ENCODE peak calls at places on chromosome 6, in seven cellular contexts. M is uterus, V is ovary, P is A549, I is stomach, J is breast epithelium, D is HCT116. T is an unnamed sample.

GRCh38 chr6:135270676-135271536 is 89.8 kb downstream of the MYB start:
- DNase-seq in M (no peak), V (no peak), P (no peak), I (peak; percentile 81), J (peak; percentile 30), D (no peak), T (no peak)

GRCh38 chr6:41577865-41578713 is 31.9 kb downstream of the FOXP4 start:
- DNase-seq in M (no peak), V (no peak), P (peak; percentile 53), I (peak; percentile 74), J (peak; percentile 72), D (peak; percentile 48), T (no peak)

GRCh38 chr6:33317418-33317667 is 201 bp downstream of the ZBTB22 start:
- DNase-seq in M (no peak), V (peak; percentile 86), P (no peak), I (no peak), J (no peak), D (no peak), T (no peak)

GRCh38 chr6:165826487-165827189 is 163.6 kb upstream of the PDE10A start:
- DNase-seq in M (no peak), V (no peak), P (no peak), I (no peak), J (no peak), D (no peak), T (no peak)

GRCh38 chr6:29744131-29744530 is 20.9 kb downstream of the HLA-F start:
- DNase-seq in M (no peak), V (no peak), P (no peak), I (no peak), J (no peak), D (no peak), T (no peak)

GRCh38 chr6:3690506-3690905 is 61.0 kb downstream of the PXDC1 start:
- DNase-seq in M (no peak), V (no peak), P (no peak), I (no peak), J (no peak), D (no peak), T (no peak)

GRCh38 chr6:147285087-147285855 is 81.1 kb downstream of the STXBP5 start:
- DNase-seq in M (no peak), V (no peak), P (peak; percentile 5), I (no peak), J (no peak), D (peak; percentile 34), T (no peak)

GRCh38 chr6:48826884-48827701 is 636.0 kb downstream of the MMUT start:
- DNase-seq in M (no peak), V (no peak), P (peak; percentile 50), I (peak; percentile 34), J (no peak), D (peak; percentile 99), T (no peak)

GRCh38 chr6:134323294-134323693 is 5.4 kb upstream of the SGK1 start:
- DNase-seq in M (no peak), V (no peak), P (no peak), I (no peak), J (no peak), D (no peak), T (no peak)

GRCh38 chr6:143896096-143896880 is 32.0 kb downstream of the ZC2HC1B start:
- DNase-seq in M (no peak), V (no peak), P (no peak), I (peak; percentile 50), J (peak; percentile 26), D (no peak), T (no peak)

GRCh38 chr6:2020909-2021308 is 224.5 kb downstream of the GMDS start:
- DNase-seq in M (no peak), V (no peak), P (no peak), I (no peak), J (no peak), D (no peak), T (no peak)

GRCh38 chr6:130560231-130560630 is 194.4 kb downstream of the TMEM200A start:
- DNase-seq in M (no peak), V (no peak), P (no peak), I (no peak), J (no peak), D (no peak), T (no peak)

GRCh38 chr6:41651246-41651961 is 13.1 kb downstream of the MDFI start:
- DNase-seq in M (no peak), V (no peak), P (no peak), I (no peak), J (no peak), D (no peak), T (no peak)

GRCh38 chr6:149482542-149483261 is 2.1 kb downstream of the ZC3H12D start:
- DNase-seq in M (no peak), V (no peak), P (no peak), I (no peak), J (no peak), D (no peak), T (no peak)

GRCh38 chr6:34205916-34206315 is 30.8 kb upstream of the HMGA1 start:
- DNase-seq in M (no peak), V (no peak), P (no peak), I (no peak), J (no peak), D (no peak), T (no peak)

GRCh38 chr6:4774715-4775590 is 1.3 kb upstream of the CDYL start:
- DNase-seq in M (peak; percentile 36), V (no peak), P (no peak), I (no peak), J (peak; percentile 31), D (no peak), T (no peak)

GRCh38 chr6:136548582-136549330 is 1.5 kb downstream of the MAP7 start:
- DNase-seq in M (no peak), V (no peak), P (no peak), I (no peak), J (no peak), D (no peak), T (no peak)
- H3K4me1 ChIP-seq in M (peaks cover 6% of the 10 kb centered on the region), V (peaks cover 9% of the 10 kb centered on the region), P (peaks cover 54% of the 10 kb centered on the region), I (peaks cover 29% of the 10 kb centered on the region), J (no peaks in the 10 kb centered on the region), D (peaks cover 6% of the 10 kb centered on the region), T (peaks cover 14% of the 10 kb centered on the region)

GRCh38 chr6:140441256-140441655 is 1066.8 kb upstream of the CITED2 start:
- DNase-seq in M (peak; percentile 51), V (peak; percentile 45), P (no peak), I (peak; percentile 46), J (peak; percentile 30), D (no peak), T (no peak)
- TF ChIP-seq CTCF in M (peak; percentile 25), V (no peak), P (peak; percentile 27), I (peak; percentile 43), J (no peak), D (peak; percentile 37), T (no peak)

GRCh38 chr6:39929039-39929732 is 5.1 kb downstream of the MOCS1 start:
- DNase-seq in M (no peak), V (no peak), P (no peak), I (no peak), J (no peak), D (no peak), T (no peak)
- TF ChIP-seq POLR2A in M (no peak), V (no peak), P (no peak), I (no peak), J (no peak), D (no peak), T (no peak)

GRCh38 chr6:44126320-44127149 is 717 bp downstream of the MRPL14 start:
- DNase-seq in M (peak; percentile 62), V (no peak), P (peak; percentile 42), I (peak; percentile 41), J (peak; percentile 25), D (no peak), T (no peak)
- H3K4me1 ChIP-seq in M (peaks cover 7% of the 10 kb centered on the region), V (peaks cover 6% of the 10 kb centered on the region), P (peaks cover 38% of the 10 kb centered on the region), I (peaks cover 73% of the 10 kb centered on the region), J (peaks cover 5% of the 10 kb centered on the region), D (peaks cover 16% of the 10 kb centered on the region), T (peaks cover 73% of the 10 kb centered on the region)

DNA sequence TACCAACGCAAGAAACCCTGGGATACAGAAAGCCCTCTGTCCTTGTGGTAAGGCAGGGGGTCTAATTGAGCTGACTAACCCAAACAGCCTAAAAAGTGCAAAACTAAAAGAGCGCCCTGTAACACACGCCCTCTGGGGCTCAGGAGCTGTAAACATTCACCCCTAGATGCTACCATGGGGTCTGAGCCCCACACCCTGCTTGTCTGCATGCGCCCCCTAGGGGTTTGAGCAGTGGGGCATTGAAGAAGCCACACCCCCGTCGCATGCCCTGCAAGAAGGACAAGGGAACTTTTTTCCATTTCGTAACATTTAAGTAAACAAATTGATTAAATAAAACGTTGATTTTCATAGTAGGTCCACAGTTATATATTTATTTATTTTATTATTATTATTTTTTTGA is 616.9 kb upstream of the MAN1A1 start:
- DNase-seq in M (no peak), V (no peak), P (no peak), I (no peak), J (no peak), D (no peak), T (no peak)
- TF ChIP-seq CTCF in M (no peak), V (no peak), P (no peak), I (no peak), J (no peak), D (peak; percentile 45), T (no peak)

GRCh38 chr6:17492350-17492749 is 99.0 kb downstream of the CAP2 start:
- DNase-seq in M (no peak), V (no peak), P (no peak), I (no peak), J (no peak), D (no peak), T (no peak)
- TF ChIP-seq POLR2A in M (no peak), V (no peak), P (no peak), I (no peak), J (no peak), D (no peak), T (no peak)

DNA sequence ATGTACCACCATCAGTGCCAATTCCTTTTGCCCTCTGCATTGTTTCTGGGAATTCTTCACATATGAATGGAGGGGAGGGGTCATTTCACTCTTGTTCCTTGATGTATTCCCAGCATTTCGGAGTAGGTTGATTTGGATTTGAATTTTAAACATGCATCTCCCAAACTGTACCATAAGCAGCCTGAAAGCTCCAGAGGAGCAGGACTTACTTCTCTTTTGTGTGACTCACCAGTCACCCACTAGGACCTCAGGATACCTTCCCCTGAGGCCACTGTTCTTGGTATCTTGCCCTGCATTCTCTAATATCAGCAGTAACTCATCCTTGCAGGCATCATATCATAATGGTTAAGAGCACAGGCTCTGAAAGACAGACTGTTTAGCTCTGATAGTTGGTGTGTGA is 723 bp downstream of the MRPL2 start:
- DNase-seq in M (no peak), V (no peak), P (no peak), I (no peak), J (no peak), D (no peak), T (no peak)
- H3K4me1 ChIP-seq in M (peaks cover 9% of the 10 kb centered on the region), V (peaks cover 13% of the 10 kb centered on the region), P (peaks cover 17% of the 10 kb centered on the region), I (peaks cover 48% of the 10 kb centered on the region), J (peaks cover 10% of the 10 kb centered on the region), D (peaks cover 13% of the 10 kb centered on the region), T (peaks cover 41% of the 10 kb centered on the region)

T was measured in vagina.